ENCODE peak calls at places on chromosomes 3 and 15, in eight cellular contexts. W, K, Z, V, T, B, D and J are unnamed samples.

GRCh38 chr15:67019886-67020520 is 45.4 kb upstream of the SMAD3 start:
- DNase-seq in V (no peak), D (no peak), K (no peak), Z (no peak), W (no peak), T (no peak), B (no peak), J (no peak)

GRCh38 chr3:196843435-196844110 is 24.1 kb upstream of the SENP5 start:
- DNase-seq in Z (no peak), K (no peak), D (peak), V (no peak), B (no peak), W (no peak), T (no peak), J (no peak)

GRCh38 chr3:149388001-149388435 is 10.6 kb upstream of the TM4SF1 start:
- DNase-seq in B (no peak), K (peak), Z (no peak), T (no peak), W (no peak), D (peak), V (peak), J (peak)

GRCh38 chr3:151923901-151924300 is 50.5 kb downstream of the SUCNR1 start:
- DNase-seq in V (no peak), B (no peak), Z (no peak), W (no peak), D (no peak), T (no peak), K (peak), J (no peak)

GRCh38 chr3:58564456-58565160 is 12.6 kb downstream of the FAM107A start:
- DNase-seq in T (no peak), W (no peak), V (peak), Z (peak), D (peak), B (no peak), K (peak), J (no peak)

GRCh38 chr3:69121950-69122349 is 445 bp downstream of the LMOD3 start:
- DNase-seq in Z (no peak), D (peak), K (no peak), B (no peak), W (no peak), V (no peak), T (no peak), J (no peak)

GRCh38 chr15:70430029-70430428 is 332.3 kb upstream of the TLE3 start:
- DNase-seq in W (no peak), V (peak), D (peak), Z (no peak), T (peak), B (no peak), K (peak), J (peak)

GRCh38 chr15:59180946-59181345 is 25.7 kb upstream of the LDHAL6B start:
- DNase-seq in K (no peak), T (no peak), W (no peak), Z (no peak), V (no peak), D (peak), B (no peak), J (no peak)

GRCh38 chr15:58438956-58439355 is 7.2 kb downstream of the LIPC start:
- DNase-seq in D (peak), V (peak), B (no peak), Z (peak), T (peak), W (peak), K (peak), J (no peak)

GRCh38 chr3:38003371-38003816 is 12.8 kb downstream of the VILL start:
- DNase-seq in T (peak), V (no peak), B (no peak), W (peak), D (peak), Z (peak), K (peak), J (no peak)

GRCh38 chr3:10287936-10288574 is 4.7 kb downstream of the GHRL start:
- DNase-seq in D (no peak), B (no peak), T (no peak), Z (no peak), V (no peak), K (no peak), W (no peak), J (no peak)

GRCh38 chr3:134079761-134080160 is 50.0 kb upstream of the SLCO2A1 start:
- DNase-seq in Z (no peak), T (no peak), K (peak), D (no peak), B (no peak), W (no peak), V (no peak), J (no peak)
- TF ChIP-seq CTCF in Z (no peak), T (no peak), K (no peak), D (no peak), B (no peak), W (no peak), V (no peak), J (no peak)

GRCh38 chr3:71962561-71963240 is 177.8 kb upstream of the PROK2 start:
- DNase-seq in W (no peak), B (no peak), D (no peak), T (no peak), V (no peak), K (peak), Z (no peak), J (no peak)
- H3K4me3 ChIP-seq in W (no peak), B (no peak), D (no peak), T (no peak), V (no peak), K (no peak), Z (no peak), J (no peak)

DNA sequence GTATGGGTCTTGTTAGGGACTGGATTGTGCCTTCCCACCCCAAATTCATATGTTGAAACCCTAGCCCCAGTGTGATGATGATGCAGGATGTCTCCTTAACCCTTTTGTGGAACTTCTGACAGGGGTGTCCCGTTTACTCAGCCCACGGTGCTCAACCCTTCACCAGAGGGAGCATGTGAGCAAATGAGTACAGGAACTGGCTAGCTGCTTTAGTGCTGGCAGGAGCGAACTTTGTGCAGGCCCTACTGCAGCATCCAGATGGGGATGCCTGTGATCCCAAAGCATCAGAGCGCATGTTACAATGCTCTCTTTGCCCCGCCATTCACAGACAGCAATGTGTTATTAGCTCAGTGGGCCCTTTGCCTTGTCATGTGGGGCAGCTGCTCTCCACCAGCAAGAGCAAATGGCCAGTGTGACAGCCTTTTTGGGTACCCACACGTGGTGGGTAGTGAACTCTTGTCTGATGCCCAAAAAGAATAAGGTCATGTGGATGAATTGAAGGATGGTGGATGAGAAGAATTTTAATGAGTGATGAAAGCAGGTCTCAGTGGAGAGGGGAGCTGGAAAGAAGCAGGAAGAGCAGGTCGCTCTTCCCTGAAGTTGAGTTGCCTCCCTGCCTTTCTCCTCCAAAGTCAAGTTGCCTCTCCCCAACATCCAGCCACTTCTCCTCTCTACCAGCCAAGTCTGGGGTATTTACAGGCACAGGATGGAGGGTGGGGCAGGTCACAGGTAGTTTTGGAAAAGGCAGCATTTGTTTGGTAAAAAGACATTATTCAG is 63.3 kb upstream of the STRIT1 start:
- DNase-seq in T (peak), B (no peak), D (peak), K (peak), Z (no peak), V (no peak), W (no peak), J (no peak)
- TF ChIP-seq CTCF in T (no peak), B (no peak), D (peak), K (peak), Z (no peak), V (peak), W (no peak), J (peak)

GRCh38 chr15:50911001-50911400 is 2.5 kb downstream of the AP4E1 start:
- DNase-seq in T (no peak), W (no peak), Z (no peak), K (no peak), D (peak), V (no peak), B (no peak), J (no peak)

GRCh38 chr15:50907866-50908208 is 646 bp upstream of the AP4E1 start:
- DNase-seq in K (peak), D (peak), W (peak), B (no peak), T (peak), V (no peak), Z (peak), J (no peak)

GRCh38 chr15:50906954-50907865 is 1.3 kb upstream of the AP4E1 start:
- DNase-seq in Z (peak), W (no peak), D (no peak), B (peak), V (no peak), K (peak), T (no peak), J (no peak)

GRCh38 chr15:50908209-50909043 is at the start of gene AP4E1:
- DNase-seq in Z (peak), B (peak), W (peak), D (peak), V (peak), T (peak), K (peak), J (no peak)

GRCh38 chr15:50909044-50909342 is 510 bp downstream of the AP4E1 start:
- DNase-seq in K (peak), B (no peak), V (no peak), T (no peak), D (no peak), W (no peak), Z (no peak), J (no peak)
- H3K4me3 ChIP-seq in K (peak), B (peak), V (peak), T (peak), D (peak), W (peak), Z (peak), J (peak)

GRCh38 chr3:30878862-30879261 is 15.6 kb downstream of the GADL1 start:
- DNase-seq in B (no peak), V (no peak), K (no peak), T (no peak), D (no peak), Z (no peak), W (no peak), J (no peak)

GRCh38 chr3:30873667-30874066 is 20.8 kb downstream of the GADL1 start:
- DNase-seq in T (no peak), B (no peak), K (no peak), V (no peak), W (no peak), D (peak), Z (no peak), J (no peak)

GRCh38 chr3:30871720-30872119 is 22.7 kb downstream of the GADL1 start:
- DNase-seq in D (peak), W (no peak), Z (no peak), T (no peak), B (no peak), V (no peak), K (no peak), J (no peak)

GRCh38 chr3:30872879-30873278 is 21.6 kb downstream of the GADL1 start:
- DNase-seq in T (no peak), B (no peak), V (no peak), Z (no peak), K (no peak), D (no peak), W (no peak), J (no peak)

DNA sequence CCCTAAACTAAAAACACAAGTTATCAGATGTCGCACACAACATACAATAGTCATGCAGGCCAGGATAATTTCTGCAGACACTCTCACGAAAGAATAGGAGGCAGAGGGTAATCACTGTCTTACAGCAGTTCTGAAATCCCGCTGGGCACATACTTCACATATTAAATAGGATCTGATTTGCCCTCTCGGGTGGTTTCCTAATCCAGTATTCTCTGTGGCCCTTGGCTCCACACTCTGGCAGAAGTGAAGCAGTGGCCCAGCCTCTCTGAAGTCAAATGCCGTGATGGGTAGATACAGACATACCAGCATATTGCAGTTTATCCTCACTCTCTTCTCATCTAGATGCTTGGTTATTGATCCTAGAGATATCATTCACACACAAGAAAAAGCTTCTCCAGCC is 19.0 kb downstream of the GADL1 start:
- DNase-seq in B (no peak), T (no peak), K (no peak), W (no peak), Z (no peak), D (no peak), V (no peak), J (no peak)
- TF ChIP-seq CTCF in B (no peak), T (no peak), K (no peak), W (no peak), Z (no peak), D (no peak), V (no peak), J (no peak)

GRCh38 chr3:56783644-56784451 is 17.9 kb downstream of the ARHGEF3 start:
- DNase-seq in K (peak), V (peak), D (peak), Z (peak), T (peak), W (peak), B (peak), J (no peak)
- H3K4me3 ChIP-seq in K (no peak), V (no peak), D (no peak), Z (no peak), T (no peak), W (peak), B (peak), J (no peak)